ENCODE peak calls at places on chromosomes 16 and 17, in eight cellular contexts. M is lower leg skin, U is adrenal gland, E is body of pancreas, B is epithelial cell of esophagus, X is ascending aorta, O is progenitor cell of endocrine pancreas, Z is PC-3. F is an unnamed sample.

GRCh38 chr16:85173981-85174751 is 61.9 kb upstream of the CIBAR2 start:
- DNase-seq in M (no peak), U (peak), E (peak), B (peak), X (peak), O (no peak), Z (peak), F (peak)

GRCh38 chr17:60613325-60613724 is 13.3 kb downstream of the PPM1D start:
- DNase-seq in M (no peak), U (no peak), E (no peak), B (no peak), X (no peak), O (no peak), Z (no peak), F (no peak)

GRCh38 chr16:74192281-74192680 is 104.3 kb upstream of the PSMD7 start:
- DNase-seq in M (no peak), U (no peak), E (no peak), B (no peak), X (no peak), O (no peak), Z (no peak), F (peak)

GRCh38 chr17:68424861-68425260 is 32.4 kb downstream of the WIPI1 start:
- DNase-seq in M (peak), U (no peak), E (peak), B (peak), X (no peak), O (no peak), Z (peak), F (peak)

GRCh38 chr17:2259769-2260536 is 43.6 kb downstream of the SMG6 start:
- DNase-seq in M (no peak), U (no peak), E (no peak), B (no peak), X (no peak), O (no peak), Z (no peak), F (no peak)

GRCh38 chr16:22183901-22184614 is 21.8 kb downstream of the SDR42E2 start:
- DNase-seq in M (no peak), U (no peak), E (no peak), B (no peak), X (no peak), O (no peak), Z (no peak), F (peak)

GRCh38 chr16:31253642-31254045 is 6.1 kb upstream of the ITGAM start:
- DNase-seq in M (peak), U (peak), E (peak), B (peak), X (peak), O (no peak), Z (no peak), F (no peak)

GRCh38 chr17:43543300-43543699 is 2.8 kb downstream of the ETV4 start:
- DNase-seq in M (no peak), U (no peak), E (no peak), B (no peak), X (no peak), O (no peak), Z (peak), F (no peak)

GRCh38 chr16:88430185-88430523 is 22.9 kb upstream of the ZFPM1 start:
- DNase-seq in M (no peak), U (no peak), E (no peak), B (no peak), X (no peak), O (no peak), Z (no peak), F (no peak)

GRCh38 chr17:64506576-64507417 is at the start of gene CEP95:
- DNase-seq in M (peak), U (peak), E (peak), B (peak), X (peak), O (peak), Z (peak), F (no peak)

GRCh38 chr16:89113661-89114060 is 20.0 kb downstream of the ACSF3 start:
- DNase-seq in M (no peak), U (no peak), E (no peak), B (no peak), X (no peak), O (no peak), Z (no peak), F (no peak)

GRCh38 chr16:85594621-85595298 is 18.4 kb upstream of the GSE1 start:
- DNase-seq in M (no peak), U (no peak), E (no peak), B (no peak), X (no peak), O (no peak), Z (no peak), F (no peak)

GRCh38 chr16:5377280-5377898 is 279.8 kb upstream of the EEF2KMT start:
- DNase-seq in M (no peak), U (no peak), E (no peak), B (no peak), X (no peak), O (no peak), Z (no peak), F (no peak)

GRCh38 chr16:2046889-2047329 is 725 bp downstream of the NTHL1 start:
- DNase-seq in M (no peak), U (no peak), E (no peak), B (no peak), X (no peak), O (no peak), Z (no peak), F (no peak)

GRCh38 chr17:70169707-70170597 is 620 bp downstream of the KCNJ2 start:
- DNase-seq in M (no peak), U (peak), E (no peak), B (peak), X (no peak), O (no peak), Z (no peak), F (no peak)

GRCh38 chr16:13780841-13781553 is 139.0 kb upstream of the ERCC4 start:
- DNase-seq in M (no peak), U (no peak), E (no peak), B (no peak), X (no peak), O (no peak), Z (no peak), F (no peak)

DNA sequence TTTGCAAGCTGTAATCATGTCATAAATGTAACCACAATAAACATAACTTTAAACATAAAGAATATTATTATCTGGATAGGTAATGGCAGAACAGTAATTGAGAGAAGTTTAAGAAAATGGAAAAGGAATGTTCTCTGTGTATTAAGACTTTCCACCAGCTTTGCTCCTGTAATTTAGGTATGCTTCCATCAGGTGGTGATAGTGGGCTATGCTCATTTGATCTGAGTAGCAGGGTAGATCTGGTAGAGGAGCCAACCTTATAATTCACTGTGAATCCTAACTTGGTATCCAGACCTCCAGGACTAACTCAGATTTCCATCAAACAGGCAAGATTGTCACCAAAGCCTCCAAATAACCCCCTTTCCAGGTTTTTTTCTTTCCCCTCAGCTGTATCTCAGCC is 137.9 kb upstream of the ZKSCAN2 start:
- DNase-seq in M (no peak), U (no peak), E (no peak), B (no peak), X (no peak), O (no peak), Z (peak), F (no peak)
- TF ChIP-seq CTCF in M (no peak), U (no peak), E (no peak), B (no peak), X (no peak), O (no peak), Z (peak), F (peak)

GRCh38 chr17:55585629-55586028 is 74.4 kb upstream of the SMIM36 start:
- DNase-seq in M (no peak), U (no peak), E (no peak), B (no peak), X (no peak), O (no peak), Z (peak), F (no peak)
- TF ChIP-seq CTCF in M (no peak), U (no peak), E (no peak), B (peak), X (no peak), O (no peak), Z (peak), F (peak)

DNA sequence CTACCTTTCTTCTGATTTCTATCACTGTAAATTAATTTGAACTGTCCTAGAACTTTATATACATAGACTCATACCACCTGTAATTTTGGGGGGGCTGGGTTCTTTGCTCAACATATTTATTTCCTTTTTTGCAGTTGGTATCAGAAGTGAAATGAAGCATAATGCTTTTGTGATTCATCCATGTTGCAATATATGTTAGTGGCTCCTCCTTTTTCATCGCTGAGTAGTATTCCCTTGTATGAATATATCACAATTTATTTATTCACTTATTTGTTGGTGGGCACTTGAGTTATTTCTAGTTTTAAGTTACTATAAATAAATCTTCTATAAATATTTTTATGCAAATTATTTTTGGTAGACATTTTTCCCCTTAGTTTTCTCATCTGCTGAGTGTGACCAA is 336.4 kb downstream of the HS3ST3B1 start:
- DNase-seq in M (no peak), U (no peak), E (no peak), B (no peak), X (no peak), O (no peak), Z (no peak), F (no peak)
- TF ChIP-seq CTCF in M (no peak), U (no peak), E (no peak), B (no peak), X (no peak), O (no peak), Z (no peak), F (no peak)

GRCh38 chr17:73419051-73419450 is 107.2 kb upstream of the CDC42EP4 start:
- DNase-seq in M (no peak), U (no peak), E (no peak), B (no peak), X (no peak), O (no peak), Z (no peak), F (no peak)

GRCh38 chr17:73419896-73420295 is 108.1 kb upstream of the CDC42EP4 start:
- DNase-seq in M (no peak), U (no peak), E (no peak), B (no peak), X (no peak), O (no peak), Z (no peak), F (no peak)

GRCh38 chr17:73422121-73422520 is 110.3 kb upstream of the CDC42EP4 start:
- DNase-seq in M (no peak), U (no peak), E (no peak), B (no peak), X (no peak), O (no peak), Z (no peak), F (no peak)

GRCh38 chr17:73423159-73423715 is 111.4 kb upstream of the CDC42EP4 start:
- DNase-seq in M (no peak), U (no peak), E (no peak), B (no peak), X (no peak), O (no peak), Z (no peak), F (no peak)

DNA sequence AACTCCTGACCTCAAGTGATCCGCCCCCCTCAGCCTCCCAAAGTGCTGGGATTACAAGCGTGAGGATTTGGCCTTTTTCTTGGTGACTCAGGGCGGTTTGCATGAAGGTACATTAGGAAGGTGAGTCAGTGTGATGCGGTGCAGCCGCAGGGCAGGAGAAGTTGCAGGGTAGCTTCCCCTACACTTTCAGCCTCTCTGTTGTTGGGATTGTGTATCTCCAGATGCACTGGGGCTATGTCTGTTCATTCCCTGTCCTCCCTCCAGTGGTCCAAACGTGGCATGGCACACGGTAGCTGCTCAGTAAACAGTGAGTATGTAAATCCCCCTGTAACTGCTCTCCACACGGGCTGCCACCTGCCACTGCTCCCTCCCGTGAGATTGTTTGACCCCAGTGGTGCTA is 109.1 kb upstream of the CDC42EP4 start:
- DNase-seq in M (no peak), U (no peak), E (no peak), B (peak), X (no peak), O (no peak), Z (peak), F (peak)
- TF ChIP-seq CTCF in M (no peak), U (no peak), E (no peak), B (peak), X (no peak), O (peak), Z (peak), F (peak)

F was measured in endodermal cell.